ENCODE peak calls at places on chromosomes 4 and X, in nine cellular contexts. F, N, E, U, Q, H, Z, D and M are unnamed samples.

GRCh38 chr4:40552536-40552935 is 77.1 kb downstream of the RBM47 start:
- DNase-seq in F (no peak), N (no peak), E (no peak), U (peak; percentile 43), Q (no peak), H (peak; percentile 45), Z (no peak), D (no peak), M (no peak)

GRCh38 chr4:64539234-64539849 is 130.1 kb upstream of the TECRL start:
- DNase-seq in F (no peak), N (peak; percentile 34), E (no peak), U (peak; percentile 62), Q (peak; percentile 31), H (peak; percentile 49), Z (peak; percentile 32), D (peak; percentile 16), M (peak; percentile 13)

GRCh38 chr4:101014417-101014816 is 332.9 kb downstream of the PPP3CA start:
- DNase-seq in F (no peak), N (no peak), E (no peak), U (no peak), Q (no peak), H (no peak), Z (no peak), D (no peak), M (no peak)

GRCh38 chrX:2696698-2697215 is 5.7 kb downstream of the CD99 start:
- DNase-seq in F (no peak), N (no peak), E (no peak), U (peak; percentile 41), Q (no peak), H (no peak), Z (peak; percentile 26), D (no peak), M (no peak)

GRCh38 chr4:148443550-148444295 is 1.5 kb upstream of the NR3C2 start:
- DNase-seq in F (peak; percentile 92), N (peak; percentile 42), E (no peak), U (peak; percentile 41), Q (peak; percentile 44), H (peak; percentile 14), Z (peak; percentile 37), D (no peak), M (peak; percentile 33)

GRCh38 chr4:36256398-36256828 is 12.1 kb upstream of the ARAP2 start:
- DNase-seq in F (no peak), N (no peak), E (no peak), U (no peak), Q (no peak), H (no peak), Z (no peak), D (no peak), M (no peak)

GRCh38 chr4:17276821-17277220 is 235.1 kb downstream of the QDPR start:
- DNase-seq in F (peak; percentile 28), N (no peak), E (no peak), U (peak; percentile 3), Q (no peak), H (no peak), Z (peak; percentile 48), D (no peak), M (no peak)

GRCh38 chrX:33339219-33339618 is 127.9 kb upstream of the DMD start:
- DNase-seq in F (no peak), N (no peak), E (no peak), U (no peak), Q (no peak), H (no peak), Z (no peak), D (no peak), M (no peak)

GRCh38 chr4:1763550-1764080 is 29.5 kb upstream of the FGFR3 start:
- DNase-seq in F (no peak), N (no peak), E (no peak), U (peak; percentile 50), Q (peak; percentile 37), H (no peak), Z (no peak), D (no peak), M (peak; percentile 11)

DNA sequence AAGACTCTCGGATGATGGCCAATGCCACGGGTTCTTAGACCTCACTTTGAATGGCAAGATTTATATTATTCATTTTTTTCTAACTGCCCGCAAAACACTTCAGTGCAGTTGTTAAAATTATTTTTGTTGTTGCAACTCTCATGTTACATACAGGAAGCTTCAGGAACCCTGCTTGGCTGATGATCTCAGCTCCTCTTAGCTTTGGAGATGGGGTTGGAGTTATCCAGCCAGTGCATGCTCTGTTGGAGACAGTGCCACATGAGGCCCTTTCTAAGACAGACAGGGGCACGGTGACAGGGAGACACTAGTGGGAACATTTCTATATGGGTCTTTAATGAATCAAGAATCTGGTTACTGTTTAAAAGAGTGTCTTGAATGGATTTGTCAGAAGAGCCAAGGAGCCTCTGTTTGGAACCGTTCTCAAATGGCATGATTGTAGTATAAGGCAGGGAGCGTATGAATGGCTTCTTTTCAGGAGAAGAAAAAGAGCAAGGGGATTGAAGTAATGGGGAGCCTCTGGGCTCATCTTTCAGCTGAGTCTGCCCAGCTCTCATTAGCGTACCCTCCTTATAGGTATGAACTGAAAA is 61.9 kb upstream of the ENPP6 start:
- DNase-seq in F (no peak), N (no peak), E (no peak), U (no peak), Q (no peak), H (peak; percentile 1), Z (no peak), D (no peak), M (no peak)
- TF ChIP-seq POLR2A in F (no peak), N (no peak), E (no peak), U (no peak), Q (no peak), H (no peak), Z (no peak), D (no peak), M (no peak)

DNA sequence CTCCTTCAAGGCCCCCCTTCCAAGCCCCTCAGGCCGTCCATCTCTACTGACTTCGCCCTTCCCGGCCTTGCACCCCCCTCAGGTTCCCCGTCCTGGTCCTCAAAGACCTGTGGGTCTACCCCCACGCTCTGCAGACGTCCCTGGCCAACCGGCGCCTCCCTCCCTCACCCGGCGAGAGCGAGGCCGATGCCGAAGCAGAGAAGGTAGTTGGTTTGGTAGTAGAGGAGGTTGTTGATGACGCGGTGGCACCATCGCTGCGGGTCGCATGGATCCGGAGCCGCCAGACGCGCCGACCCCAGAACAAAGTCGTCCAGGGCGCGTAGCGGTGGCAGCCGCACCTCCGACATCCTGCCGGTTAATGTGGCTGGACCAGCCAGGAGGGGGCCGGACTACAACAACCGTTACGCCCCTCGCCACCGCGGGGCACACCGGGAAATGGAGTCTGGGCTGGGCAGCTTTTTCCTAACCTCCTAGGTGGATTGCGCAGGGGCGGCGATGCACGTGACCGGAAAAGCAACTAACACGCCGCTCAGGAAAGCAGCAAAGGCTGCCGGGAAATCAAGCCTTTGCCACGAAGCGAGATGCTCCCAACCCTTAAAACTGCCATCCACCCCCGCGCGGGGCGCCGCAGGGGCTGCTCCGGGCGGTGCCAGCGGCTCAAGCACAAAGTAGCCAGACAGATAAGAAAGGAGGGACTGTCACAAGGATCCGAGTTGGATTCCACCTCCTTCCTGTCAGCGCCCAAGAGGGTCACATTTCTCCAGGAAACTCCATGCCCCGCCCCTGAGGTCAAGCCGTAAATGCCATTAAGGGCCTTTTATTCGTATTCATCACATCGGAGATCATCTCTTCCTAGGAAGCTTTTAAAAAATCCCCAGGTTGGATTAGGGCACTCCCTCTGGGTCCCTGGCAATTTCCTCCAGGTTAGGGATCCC is at the start of gene PRAF2:
- DNase-seq in F (peak; percentile 95), N (peak; percentile 92), E (peak; percentile 60), U (peak; percentile 93), Q (peak; percentile 93), H (peak; percentile 91), Z (peak; percentile 94), D (peak; percentile 66), M (peak; percentile 86)
- TF ChIP-seq POLR2A in F (peak; percentile 43), N (peak; percentile 47), E (peak; percentile 45), U (no peak), Q (no peak), H (peak; percentile 57), Z (peak; percentile 71), D (peak; percentile 29), M (peak; percentile 58)

GRCh38 chr4:761086-761485 is 55.5 kb downstream of the PCGF3 start:
- DNase-seq in F (no peak), N (no peak), E (no peak), U (no peak), Q (no peak), H (no peak), Z (peak; percentile 16), D (no peak), M (no peak)

GRCh38 chr4:761739-762138 is 56.1 kb downstream of the PCGF3 start:
- DNase-seq in F (no peak), N (no peak), E (no peak), U (no peak), Q (no peak), H (no peak), Z (peak; percentile 25), D (no peak), M (no peak)

GRCh38 chr4:763191-763810 is 57.7 kb downstream of the PCGF3 start:
- DNase-seq in F (no peak), N (no peak), E (no peak), U (no peak), Q (no peak), H (no peak), Z (peak; percentile 8), D (no peak), M (no peak)

GRCh38 chr4:763922-764321 is 58.3 kb downstream of the PCGF3 start:
- DNase-seq in F (no peak), N (no peak), E (no peak), U (no peak), Q (no peak), H (no peak), Z (peak; percentile 19), D (no peak), M (no peak)

DNA sequence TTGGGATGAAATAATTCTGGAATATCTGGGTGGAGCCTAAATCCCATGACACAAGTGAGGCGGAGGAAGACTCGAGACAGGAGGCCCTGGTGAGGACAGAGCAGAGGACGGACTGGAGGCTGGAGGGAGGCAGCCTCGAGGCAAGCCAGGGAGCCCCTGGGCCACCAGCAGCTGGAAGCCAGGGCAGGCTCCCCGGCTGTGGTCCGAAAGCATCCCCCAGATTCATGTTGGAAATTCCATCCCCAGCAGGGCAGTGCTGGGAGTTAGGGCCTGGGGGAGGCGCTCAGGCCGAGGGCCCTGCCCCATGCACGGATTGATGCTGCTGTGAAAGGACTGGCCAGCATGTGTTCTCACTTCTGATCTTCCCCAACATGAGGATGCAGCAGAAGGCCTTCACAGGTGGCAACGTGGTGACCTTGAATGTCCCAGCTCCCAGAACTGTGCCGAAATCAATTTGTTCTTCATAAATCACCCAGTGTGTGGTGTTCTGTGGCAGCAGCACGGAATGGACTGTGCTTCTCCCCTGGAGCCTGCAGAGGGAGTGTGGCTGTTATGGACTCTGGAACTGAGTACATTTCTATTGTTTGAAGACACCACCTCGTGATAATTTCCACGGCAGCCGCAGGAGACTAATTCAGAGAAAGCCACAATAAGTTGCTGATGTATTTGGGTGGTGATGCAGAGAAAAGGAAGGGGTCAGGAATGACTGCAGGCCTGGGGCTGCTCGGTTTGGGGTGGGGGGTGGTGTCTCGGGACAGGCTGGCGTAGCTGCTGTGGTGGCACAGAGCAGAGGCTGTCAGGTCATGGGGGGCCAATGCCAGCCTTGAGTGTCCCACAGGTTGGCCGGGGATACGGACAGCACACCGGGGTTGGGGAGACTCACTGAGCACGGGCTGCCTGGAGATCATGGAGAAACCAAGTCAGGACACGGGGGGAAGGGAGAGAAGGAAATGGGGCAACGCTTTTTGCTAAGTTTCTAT is 56.9 kb downstream of the PCGF3 start:
- DNase-seq in F (no peak), N (no peak), E (no peak), U (peak; percentile 39), Q (no peak), H (no peak), Z (peak; percentile 10), D (no peak), M (no peak)
- TF ChIP-seq POLR2A in F (no peak), N (no peak), E (no peak), U (no peak), Q (no peak), H (no peak), Z (no peak), D (no peak), M (no peak)

GRCh38 chrX:46836701-46837542 is at the start of gene RP2:
- DNase-seq in F (peak; percentile 97), N (peak; percentile 89), E (peak; percentile 60), U (peak; percentile 95), Q (peak; percentile 90), H (peak; percentile 91), Z (peak; percentile 94), D (peak; percentile 83), M (peak; percentile 81)
- TF ChIP-seq POLR2A in F (peak; percentile 59), N (peak; percentile 64), E (peak; percentile 91), U (peak; percentile 55), Q (no peak), H (peak; percentile 90), Z (peak; percentile 92), D (peak; percentile 46), M (peak; percentile 87)